ENCODE peak calls at places on chromosomes 7 and 10, in four cellular contexts. J is K562, O is GM12878, I is HepG2. Y is an unnamed sample.

GRCh38 chr7:5666361-5666760 is 115.1 kb downstream of the RNF216 start:
- DNase-seq in J (no peak), O (no peak), I (no peak), Y (no peak)

GRCh38 chr7:138460176-138460648 is at the start of gene TRIM24:
- DNase-seq in J (no peak), O (no peak), I (no peak), Y (no peak)

GRCh38 chr7:141686670-141687069 is 15.3 kb downstream of the DENND11 start:
- DNase-seq in J (no peak), O (no peak), I (no peak), Y (no peak)

GRCh38 chr10:14056545-14057332 is 274.0 kb downstream of the FRMD4A start:
- DNase-seq in J (no peak), O (no peak), I (no peak), Y (no peak)

GRCh38 chr10:58239561-58240169 is 28.0 kb downstream of the IPMK start:
- DNase-seq in J (no peak), O (no peak), I (no peak), Y (no peak)

GRCh38 chr7:151852486-151853396 is 24.2 kb downstream of the PRKAG2 start:
- DNase-seq in J (no peak), O (no peak), I (no peak), Y (no peak)

GRCh38 chr10:80313523-80313922 is 24.1 kb upstream of the MAT1A start:
- DNase-seq in J (no peak), O (no peak), I (no peak), Y (no peak)

GRCh38 chr10:130573446-130573845 is 437.3 kb downstream of the GLRX3 start:
- DNase-seq in J (no peak), O (no peak), I (no peak), Y (no peak)

GRCh38 chr7:121182902-121183301 is 145.9 kb upstream of the WNT16 start:
- DNase-seq in J (no peak), O (no peak), I (no peak), Y (no peak)

GRCh38 chr10:113053881-113054280 is 103.8 kb downstream of the TCF7L2 start:
- DNase-seq in J (no peak), O (no peak), I (no peak), Y (no peak)

GRCh38 chr10:119703903-119704508 is 21.8 kb upstream of the INPP5F start:
- DNase-seq in J (no peak), O (no peak), I (no peak), Y (no peak)

GRCh38 chr7:23594879-23595604 is 2.1 kb upstream of the CCDC126 start:
- DNase-seq in J (no peak), O (peak; percentile 98), I (peak; percentile 70), Y (no peak)

GRCh38 chr10:95618101-95618500 is 38.4 kb downstream of the ALDH18A1 start:
- DNase-seq in J (no peak), O (no peak), I (no peak), Y (no peak)

GRCh38 chr10:101228682-101229274 is 485 bp downstream of the LBX1 start:
- DNase-seq in J (no peak), O (no peak), I (no peak), Y (peak; percentile 60)

GRCh38 chr10:11705687-11706086 is 36.5 kb upstream of the ECHDC3 start:
- DNase-seq in J (no peak), O (no peak), I (no peak), Y (no peak)

GRCh38 chr7:114413741-114414140 is 874 bp upstream of the FOXP2 start:
- DNase-seq in J (no peak), O (no peak), I (no peak), Y (no peak)

GRCh38 chr7:1558181-1558811 is 2.3 kb upstream of the TMEM184A start:
- DNase-seq in J (peak; percentile 42), O (no peak), I (peak; percentile 32), Y (no peak)

GRCh38 chr10:110919971-110920881 is 822 bp downstream of the SHOC2 start:
- DNase-seq in J (no peak), O (peak; percentile 69), I (no peak), Y (no peak)

GRCh38 chr7:2939193-2939885 is 95.2 kb upstream of the GNA12 start:
- DNase-seq in J (no peak), O (no peak), I (no peak), Y (no peak)

GRCh38 chr7:147997636-147998035 is 592.9 kb upstream of the C7orf33 start:
- DNase-seq in J (no peak), O (no peak), I (no peak), Y (no peak)

GRCh38 chr10:105769248-105770184 is 1128.4 kb downstream of the SORCS3 start:
- DNase-seq in J (no peak), O (no peak), I (no peak), Y (no peak)

GRCh38 chr7:155805826-155806095 is 6.5 kb downstream of the SHH start:
- DNase-seq in J (no peak), O (no peak), I (no peak), Y (no peak)

GRCh38 chr7:66183700-66184099 is 21.4 kb upstream of the TPST1 start:
- DNase-seq in J (no peak), O (no peak), I (no peak), Y (peak; percentile 43)

GRCh38 chr7:1422512-1423265 is 36.6 kb downstream of the MICALL2 start:
- DNase-seq in J (peak; percentile 60), O (no peak), I (no peak), Y (no peak)

GRCh38 chr10:132061030-132061429 is 4.7 kb upstream of the JAKMIP3 start:
- DNase-seq in J (no peak), O (no peak), I (no peak), Y (no peak)

GRCh38 chr7:47783456-47784240 is 164.6 kb downstream of the PKD1L1 start:
- DNase-seq in J (no peak), O (no peak), I (peak; percentile 61), Y (peak; percentile 40)

GRCh38 chr7:64180989-64181388 is 26.0 kb upstream of the ZNF735 start:
- DNase-seq in J (peak; percentile 21), O (no peak), I (no peak), Y (no peak)

GRCh38 chr7:128920913-128921582 is 10.5 kb upstream of the KCP start:
- DNase-seq in J (no peak), O (no peak), I (no peak), Y (no peak)

GRCh38 chr7:95045236-95045923 is 138.0 kb downstream of the PPP1R9A start:
- DNase-seq in J (no peak), O (no peak), I (peak; percentile 57), Y (peak; percentile 50)

GRCh38 chr10:451021-451471 is 238.4 kb downstream of the DIP2C start:
- DNase-seq in J (no peak), O (peak; percentile 58), I (no peak), Y (no peak)
- TF ChIP-seq HDAC2 in J (no peak), O (no peak), I (no peak), Y (no peak)

GRCh38 chr10:88239212-88239611 is 343.9 kb downstream of the RNLS start:
- DNase-seq in J (no peak), O (no peak), I (no peak), Y (no peak)

GRCh38 chr10:88234332-88234731 is 348.8 kb downstream of the RNLS start:
- DNase-seq in J (no peak), O (no peak), I (no peak), Y (no peak)

GRCh38 chr10:88236121-88236743 is 346.9 kb downstream of the RNLS start:
- DNase-seq in J (no peak), O (no peak), I (no peak), Y (no peak)

GRCh38 chr10:88241501-88241900 is 341.6 kb downstream of the RNLS start:
- DNase-seq in J (no peak), O (no peak), I (no peak), Y (no peak)

DNA sequence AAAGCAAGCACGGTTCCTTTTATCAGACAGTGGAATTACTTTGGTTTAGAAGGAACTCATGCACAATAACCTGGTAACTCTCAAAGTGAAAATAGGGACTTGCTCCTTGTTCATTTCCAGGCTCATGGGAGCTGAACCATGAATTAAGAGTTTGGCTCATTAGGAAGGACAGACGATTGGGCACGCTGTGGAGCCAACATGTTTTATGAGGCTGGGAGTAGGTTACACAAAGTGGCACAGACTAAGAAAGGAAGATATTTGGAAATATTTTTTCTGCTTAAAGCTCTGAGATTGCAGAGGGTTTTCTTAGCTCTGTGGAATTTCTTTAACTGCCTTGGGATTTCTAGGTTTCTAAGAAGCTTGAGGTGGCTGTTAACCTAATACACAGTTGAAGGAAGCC is 344.6 kb downstream of the RNLS start:
- DNase-seq in J (no peak), O (no peak), I (no peak), Y (no peak)
- TF ChIP-seq JUNB in J (no peak), O (no peak), I (no peak), Y (no peak)

DNA sequence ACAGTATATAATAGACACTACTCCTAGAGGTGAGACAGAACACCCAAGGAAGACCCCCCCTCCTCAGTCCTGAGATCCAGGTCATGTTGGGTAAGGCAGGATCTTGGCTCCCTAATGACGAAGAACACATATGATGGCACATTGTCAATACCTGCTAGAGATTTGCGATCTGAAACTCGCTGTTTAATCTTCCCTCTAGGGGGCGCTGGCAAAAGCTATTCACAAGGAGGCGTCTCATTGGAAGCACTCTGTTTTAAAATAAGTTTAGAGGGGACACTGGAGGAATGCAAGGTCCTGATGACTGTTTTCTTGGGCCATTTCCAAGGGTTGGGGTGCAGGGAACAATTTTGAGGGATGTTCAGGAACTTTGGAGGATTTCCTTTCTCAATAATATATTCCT is 1013.7 kb upstream of the MBL2 start:
- DNase-seq in J (peak; percentile 6), O (no peak), I (peak; percentile 2), Y (no peak)
- TF ChIP-seq HDAC2 in J (no peak), O (no peak), I (no peak), Y (no peak)

DNA sequence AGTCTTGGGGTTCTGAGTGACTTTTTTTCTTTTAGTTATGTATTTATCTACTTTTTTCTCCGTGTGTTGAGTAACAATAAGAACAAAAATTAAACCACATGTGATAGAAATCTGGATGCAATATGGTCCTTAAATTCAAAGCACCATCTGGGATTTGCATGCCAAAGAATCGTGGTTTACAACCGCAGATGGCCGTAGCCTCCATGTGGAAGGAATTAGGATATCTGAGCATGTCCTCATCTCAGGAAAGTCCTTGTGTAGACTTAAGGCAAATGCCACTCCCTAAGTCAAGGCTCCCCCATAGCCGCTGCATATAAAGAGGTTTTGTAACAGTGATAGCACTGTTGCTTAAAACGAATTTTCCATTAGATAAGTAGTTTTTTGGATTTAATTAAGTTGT is 304.0 kb downstream of the ZEB1 start:
- DNase-seq in J (no peak), O (no peak), I (no peak), Y (no peak)
- TF ChIP-seq JUNB in J (no peak), O (no peak), I (no peak), Y (no peak)

GRCh38 chr7:152869677-152870051 is 110.1 kb downstream of the ACTR3B start:
- DNase-seq in J (no peak), O (no peak), I (no peak), Y (no peak)
- TF ChIP-seq HDAC2 in J (no peak), O (no peak), I (no peak), Y (no peak)

DNA sequence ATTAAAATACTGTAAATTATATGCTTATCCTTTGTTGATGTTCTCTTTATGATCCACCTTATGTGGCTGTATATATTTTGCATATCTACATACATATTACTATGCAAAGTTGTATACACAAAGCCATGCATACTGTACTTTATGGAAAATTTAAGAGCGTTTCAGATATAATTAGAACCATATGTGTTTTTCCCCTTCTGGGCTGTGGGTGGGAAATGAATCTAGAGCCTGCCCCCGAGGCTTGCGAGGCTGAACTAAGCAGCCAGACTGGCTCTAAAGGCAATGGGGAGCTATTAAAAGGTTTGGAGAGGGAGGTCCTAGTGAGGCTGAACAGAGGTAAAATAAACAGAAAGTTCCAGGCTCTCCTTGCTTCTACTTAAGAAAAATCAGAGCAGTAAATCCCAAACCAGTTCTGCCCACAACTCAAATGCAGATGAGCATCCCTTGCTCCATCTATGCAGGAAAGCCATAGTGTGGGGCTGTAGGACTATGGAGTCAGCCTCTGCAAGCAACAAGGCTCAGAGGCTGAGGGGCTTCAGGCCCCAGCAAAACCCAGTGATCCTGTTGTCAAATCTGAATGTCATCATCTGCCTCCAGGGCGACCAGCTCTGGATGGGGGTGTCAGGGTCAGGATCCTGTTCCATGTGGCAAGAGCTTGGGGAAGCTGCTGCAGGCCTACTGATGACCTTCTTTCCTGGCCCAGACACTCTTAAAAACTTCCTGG is 14.1 kb upstream of the DDIT4 start:
- DNase-seq in J (no peak), O (no peak), I (no peak), Y (no peak)
- TF ChIP-seq JUNB in J (no peak), O (no peak), I (no peak), Y (no peak)